ENCODE peak calls at places on chromosomes 16 and 17, in five cellular contexts. S, Q, J, Z and G are unnamed samples.

GRCh38 chr16:80563807-80564206 is 23.0 kb downstream of the DYNLRB2 start:
- DNase-seq in S (no peak), Q (no peak), J (no peak), Z (no peak), G (no peak)

GRCh38 chr16:75087040-75087979 is 29.3 kb downstream of the LDHD start:
- DNase-seq in S (no peak), Q (no peak), J (peak), Z (peak), G (peak)

GRCh38 chr16:81575307-81575706 is 130.7 kb downstream of the CMIP start:
- DNase-seq in S (no peak), Q (no peak), J (no peak), Z (no peak), G (peak)

GRCh38 chr17:56710986-56711385 is 117.5 kb downstream of the NOG start:
- DNase-seq in S (no peak), Q (no peak), J (no peak), Z (no peak), G (no peak)

GRCh38 chr16:88384222-88385111 is 1.7 kb downstream of the ZNF469 start:
- DNase-seq in S (no peak), Q (no peak), J (peak), Z (no peak), G (no peak)

GRCh38 chr16:14371778-14372431 is 258.2 kb downstream of the PARN start:
- DNase-seq in S (no peak), Q (no peak), J (no peak), Z (peak), G (no peak)

GRCh38 chr17:5526821-5527598 is 40.6 kb downstream of the MIS12 start:
- DNase-seq in S (no peak), Q (no peak), J (peak), Z (peak), G (peak)

GRCh38 chr17:82384730-82385429 is 13.3 kb downstream of the UTS2R start:
- DNase-seq in S (no peak), Q (no peak), J (peak), Z (no peak), G (peak)

GRCh38 chr17:79628861-79629547 is 18.2 kb upstream of the RBFOX3 start:
- DNase-seq in S (no peak), Q (no peak), J (peak), Z (no peak), G (no peak)

GRCh38 chr17:58575511-58575910 is 61.1 kb upstream of the MTMR4 start:
- DNase-seq in S (no peak), Q (no peak), J (no peak), Z (peak), G (no peak)

GRCh38 chr16:46853713-46854443 is 22.9 kb upstream of the C16orf87 start:
- DNase-seq in S (peak), Q (no peak), J (peak), Z (peak), G (peak)

GRCh38 chr17:72151565-72152391 is 31.0 kb downstream of the SOX9 start:
- DNase-seq in S (no peak), Q (no peak), J (peak), Z (peak), G (peak)
- TF ChIP-seq RFX5 in S (no peak), Q (no peak), J (no peak), Z (no peak), G (no peak)

GRCh38 chr17:64460955-64461354 is 12.0 kb downstream of the MILR1 start:
- DNase-seq in S (no peak), Q (no peak), J (no peak), Z (no peak), G (no peak)
- TF ChIP-seq GABPA in S (no peak), Q (no peak), J (no peak), Z (no peak), G (no peak)

GRCh38 chr17:71147906-71148305 is 972.9 kb upstream of the SOX9 start:
- DNase-seq in S (no peak), Q (no peak), J (no peak), Z (no peak), G (no peak)

GRCh38 chr17:71145486-71145885 is 975.3 kb upstream of the SOX9 start:
- DNase-seq in S (no peak), Q (no peak), J (no peak), Z (no peak), G (no peak)

GRCh38 chr17:71142333-71142732 is 973.0 kb downstream of the KCNJ2 start:
- DNase-seq in S (no peak), Q (no peak), J (no peak), Z (no peak), G (no peak)
- H2AFZ ChIP-seq in S (no peak), Q (no peak), J (no peak), Z (no peak), G (no peak)

GRCh38 chr17:47063475-47063874 is 84.4 kb upstream of the RPRML start:
- DNase-seq in S (no peak), Q (no peak), J (no peak), Z (no peak), G (no peak)

GRCh38 chr17:47064684-47065083 is 85.6 kb upstream of the RPRML start:
- DNase-seq in S (no peak), Q (no peak), J (no peak), Z (no peak), G (no peak)

GRCh38 chr17:47066841-47067682 is 88.0 kb upstream of the RPRML start:
- DNase-seq in S (peak), Q (peak), J (peak), Z (peak), G (peak)

DNA sequence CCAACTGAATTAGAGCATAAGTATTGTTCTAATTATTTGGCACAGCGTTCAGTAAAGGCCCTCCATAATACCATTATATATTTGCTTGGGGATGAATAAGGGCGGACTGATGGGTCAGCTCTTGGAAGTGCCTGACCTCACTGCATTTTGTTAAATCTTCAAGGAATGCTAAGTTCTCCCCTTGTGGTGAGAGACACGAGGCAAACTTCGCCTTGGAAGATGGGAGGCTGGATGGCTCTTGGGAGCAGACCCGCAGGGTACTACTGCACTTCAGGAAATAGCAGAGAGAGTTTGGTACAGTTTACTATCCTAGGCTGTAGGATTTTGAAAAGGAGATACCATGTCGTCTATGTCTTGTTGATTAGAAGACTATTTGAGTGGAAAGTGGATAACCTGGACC is 87.0 kb upstream of the RPRML start:
- DNase-seq in S (no peak), Q (no peak), J (no peak), Z (no peak), G (no peak)
- TF ChIP-seq RFX5 in S (no peak), Q (no peak), J (no peak), Z (no peak), G (no peak)

GRCh38 chr17:1724869-1725641 is 551 bp downstream of the WDR81 start:
- DNase-seq in S (no peak), Q (no peak), J (peak), Z (no peak), G (no peak)
- TF ChIP-seq GABPA in S (no peak), Q (no peak), J (no peak), Z (no peak), G (no peak)

DNA sequence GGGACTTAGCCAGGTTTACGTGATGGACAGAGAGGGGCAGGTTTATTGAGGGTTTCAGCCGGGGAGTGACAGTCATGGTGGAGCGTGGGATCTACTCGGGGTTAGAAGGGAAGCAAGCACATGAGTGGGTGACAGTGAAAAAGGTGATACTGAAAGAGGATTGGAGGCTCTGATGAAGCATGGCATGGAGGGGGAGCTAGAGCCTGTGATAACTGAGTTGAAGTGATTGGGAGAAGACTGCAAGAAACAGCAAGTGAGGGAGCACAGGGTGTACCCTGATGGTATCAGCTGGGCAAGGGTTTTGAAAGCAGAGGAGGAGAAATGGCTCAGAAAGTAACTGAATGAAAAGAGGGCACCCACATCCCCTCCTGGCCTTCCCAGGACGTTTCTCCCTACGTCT is 6.7 kb upstream of the KSR1 start:
- DNase-seq in S (no peak), Q (no peak), J (no peak), Z (no peak), G (no peak)
- H2AFZ ChIP-seq in S (no peak), Q (no peak), J (no peak), Z (peak), G (no peak)

DNA sequence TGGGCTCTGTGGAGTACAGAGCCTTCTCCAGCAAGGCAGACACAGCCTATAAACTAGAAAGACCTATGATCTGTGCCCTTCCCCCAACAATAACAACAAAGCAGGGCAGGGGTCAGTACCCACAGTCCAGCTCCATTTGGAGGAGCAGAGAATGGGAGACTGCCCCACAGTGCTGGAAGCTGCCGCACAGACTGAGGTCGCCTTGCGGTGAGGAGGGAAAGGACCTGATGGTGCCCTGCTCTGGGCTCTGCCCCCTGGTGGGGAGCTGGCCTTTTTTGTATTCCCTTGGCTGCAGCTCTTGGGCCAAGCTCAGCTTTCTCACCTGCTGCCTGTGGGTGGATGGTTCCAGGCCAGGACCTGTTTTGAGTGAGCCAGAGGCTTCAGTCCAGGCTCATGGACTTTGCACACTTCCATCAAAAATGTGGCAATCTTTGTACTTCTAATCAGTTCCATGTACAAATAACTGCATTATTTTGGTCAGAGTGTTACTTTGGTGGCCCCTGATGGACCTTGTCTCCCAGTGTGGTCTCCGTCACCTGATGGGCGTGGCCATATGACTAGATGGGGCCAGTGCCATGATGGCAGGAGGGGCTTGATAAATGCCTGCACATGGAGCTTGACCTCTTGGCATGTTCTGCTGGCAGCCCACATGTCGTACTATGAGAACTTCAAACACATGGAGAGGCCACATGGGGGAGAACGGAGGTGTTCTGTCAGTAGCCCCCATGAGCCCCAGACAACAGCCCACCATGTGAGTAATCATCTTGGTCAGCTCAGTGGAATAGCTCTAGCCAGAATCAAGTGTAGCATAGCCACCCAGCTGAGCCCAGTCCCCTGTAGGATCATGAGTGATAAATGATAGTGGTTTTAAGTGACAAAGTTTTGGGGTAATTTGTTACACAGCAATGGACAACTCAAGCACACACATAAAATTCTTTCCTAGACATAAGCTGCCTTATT is 24.2 kb downstream of the B9D1 start:
- DNase-seq in S (peak), Q (no peak), J (peak), Z (peak), G (peak)
- TF ChIP-seq RFX5 in S (no peak), Q (no peak), J (no peak), Z (no peak), G (no peak)

GRCh38 chr17:67546578-67547527 is 169.8 kb downstream of the PITPNC1 start:
- DNase-seq in S (no peak), Q (no peak), J (no peak), Z (no peak), G (no peak)
- TF ChIP-seq GABPA in S (no peak), Q (peak), J (no peak), Z (no peak), G (no peak)